ENCODE peak calls at places on chromosomes 13 and 19, in eight cellular contexts. One of them, this sample, is unnamed.

GRCh38 chr19:7865262-7865911 is 8.8 kb downstream of the PRR36 start:
- DNase-seq in iPS DF 6.9: no peak
- DNase-seq in esophagus squamous epithelium: no peak
- DNase-seq in astrocyte of the spinal cord: no peak
- DNase-seq in CD8-positive, alpha-beta memory T cell: no peak
- DNase-seq in cardiac fibroblast: no peak
- DNase-seq in fibroblast of pulmonary artery: no peak
- DNase-seq in DND-41: no peak
- DNase-seq in this sample: no peak

GRCh38 chr13:24038846-24039330 is 121.6 kb upstream of the SPATA13 start:
- DNase-seq in iPS DF 6.9: no peak
- DNase-seq in esophagus squamous epithelium: no peak
- DNase-seq in astrocyte of the spinal cord: peak; percentile 60
- DNase-seq in CD8-positive, alpha-beta memory T cell: no peak
- DNase-seq in cardiac fibroblast: peak; percentile 25
- DNase-seq in fibroblast of pulmonary artery: no peak
- DNase-seq in DND-41: no peak
- DNase-seq in this sample: no peak

GRCh38 chr19:7658219-7658686 is 10.6 kb upstream of the RETN start:
- DNase-seq in iPS DF 6.9: no peak
- DNase-seq in esophagus squamous epithelium: no peak
- DNase-seq in astrocyte of the spinal cord: no peak
- DNase-seq in CD8-positive, alpha-beta memory T cell: no peak
- DNase-seq in cardiac fibroblast: no peak
- DNase-seq in fibroblast of pulmonary artery: no peak
- DNase-seq in DND-41: peak; percentile 66
- DNase-seq in this sample: no peak

GRCh38 chr13:96817336-96817941 is 176.8 kb downstream of the OXGR1 start:
- DNase-seq in iPS DF 6.9: peak; percentile 11
- DNase-seq in esophagus squamous epithelium: no peak
- DNase-seq in astrocyte of the spinal cord: peak; percentile 40
- DNase-seq in CD8-positive, alpha-beta memory T cell: no peak
- DNase-seq in cardiac fibroblast: peak; percentile 66
- DNase-seq in fibroblast of pulmonary artery: peak; percentile 52
- DNase-seq in DND-41: no peak
- DNase-seq in this sample: no peak

GRCh38 chr13:80873589-80873988 is 532.7 kb upstream of the SPRY2 start:
- DNase-seq in iPS DF 6.9: no peak
- DNase-seq in esophagus squamous epithelium: no peak
- DNase-seq in astrocyte of the spinal cord: no peak
- DNase-seq in CD8-positive, alpha-beta memory T cell: no peak
- DNase-seq in cardiac fibroblast: peak; percentile 9
- DNase-seq in fibroblast of pulmonary artery: no peak
- DNase-seq in DND-41: peak; percentile 5
- DNase-seq in this sample: no peak

GRCh38 chr13:35597451-35597850 is 121.0 kb upstream of the MAB21L1 start:
- DNase-seq in iPS DF 6.9: no peak
- DNase-seq in esophagus squamous epithelium: no peak
- DNase-seq in astrocyte of the spinal cord: no peak
- DNase-seq in CD8-positive, alpha-beta memory T cell: no peak
- DNase-seq in cardiac fibroblast: no peak
- DNase-seq in fibroblast of pulmonary artery: no peak
- DNase-seq in DND-41: no peak
- DNase-seq in this sample: no peak

GRCh38 chr13:24264976-24265375 is 44.4 kb upstream of the C1QTNF9 start:
- DNase-seq in iPS DF 6.9: no peak
- DNase-seq in esophagus squamous epithelium: no peak
- DNase-seq in astrocyte of the spinal cord: no peak
- DNase-seq in CD8-positive, alpha-beta memory T cell: peak; percentile 73
- DNase-seq in cardiac fibroblast: no peak
- DNase-seq in fibroblast of pulmonary artery: no peak
- DNase-seq in DND-41: peak; percentile 75
- DNase-seq in this sample: no peak

GRCh38 chr19:57559008-57559403 is 657 bp downstream of the ZNF550 start:
- DNase-seq in iPS DF 6.9: no peak
- DNase-seq in esophagus squamous epithelium: no peak
- DNase-seq in astrocyte of the spinal cord: no peak
- DNase-seq in CD8-positive, alpha-beta memory T cell: no peak
- DNase-seq in cardiac fibroblast: peak; percentile 31
- DNase-seq in fibroblast of pulmonary artery: peak; percentile 17
- DNase-seq in DND-41: peak; percentile 45
- DNase-seq in this sample: no peak

DNA sequence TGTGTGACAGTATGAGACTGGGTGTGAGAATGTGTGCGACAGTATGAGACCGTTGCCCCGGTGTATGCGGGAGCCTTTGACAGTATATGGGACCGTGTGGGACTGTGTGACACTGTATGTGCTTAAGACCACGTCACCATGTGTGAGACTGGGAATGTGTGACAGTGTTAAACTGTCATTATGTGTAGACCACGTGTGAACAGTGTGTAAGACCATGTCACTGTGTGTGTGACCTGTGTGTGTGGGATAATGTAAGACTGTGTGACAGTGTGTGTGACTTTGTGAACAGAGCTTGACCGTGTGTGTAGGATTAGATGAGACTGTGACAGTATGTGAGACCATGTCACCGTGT is 549 bp downstream of the ZNF583 start:
- DNase-seq in iPS DF 6.9: no peak
- DNase-seq in esophagus squamous epithelium: no peak
- DNase-seq in astrocyte of the spinal cord: no peak
- DNase-seq in CD8-positive, alpha-beta memory T cell: peak; percentile 1
- DNase-seq in cardiac fibroblast: peak; percentile 13
- DNase-seq in fibroblast of pulmonary artery: no peak
- DNase-seq in DND-41: no peak
- DNase-seq in this sample: no peak
- H3K4me3 ChIP-seq in iPS DF 6.9: peak overlapping the region; percentile 68
- H3K4me3 ChIP-seq in esophagus squamous epithelium: peak overlapping the region; percentile 73
- H3K4me3 ChIP-seq in astrocyte of the spinal cord: peak overlapping the region; percentile 92
- H3K4me3 ChIP-seq in CD8-positive, alpha-beta memory T cell: peak overlapping the region; percentile 83
- H3K4me3 ChIP-seq in cardiac fibroblast: peak overlapping the region; percentile 78
- H3K4me3 ChIP-seq in fibroblast of pulmonary artery: peak overlapping the region; percentile 70
- H3K4me3 ChIP-seq in DND-41: peak overlapping the region; percentile 89
- H3K4me3 ChIP-seq in this sample: peak overlapping the region; percentile 90

GRCh38 chr13:31514932-31515331 is 224.4 kb upstream of the RXFP2 start:
- DNase-seq in iPS DF 6.9: no peak
- DNase-seq in esophagus squamous epithelium: no peak
- DNase-seq in astrocyte of the spinal cord: no peak
- DNase-seq in CD8-positive, alpha-beta memory T cell: no peak
- DNase-seq in cardiac fibroblast: no peak
- DNase-seq in fibroblast of pulmonary artery: no peak
- DNase-seq in DND-41: no peak
- DNase-seq in this sample: no peak
- H3K4me3 ChIP-seq in iPS DF 6.9: no peak overlapping the region
- H3K4me3 ChIP-seq in esophagus squamous epithelium: no peak overlapping the region
- H3K4me3 ChIP-seq in astrocyte of the spinal cord: no peak overlapping the region
- H3K4me3 ChIP-seq in CD8-positive, alpha-beta memory T cell: no peak overlapping the region
- H3K4me3 ChIP-seq in cardiac fibroblast: no peak overlapping the region
- H3K4me3 ChIP-seq in fibroblast of pulmonary artery: no peak overlapping the region
- H3K4me3 ChIP-seq in DND-41: no peak overlapping the region
- H3K4me3 ChIP-seq in this sample: no peak overlapping the region

GRCh38 chr19:52335768-52336116 is 301 bp upstream of the ZNF610 start:
- DNase-seq in iPS DF 6.9: no peak
- DNase-seq in esophagus squamous epithelium: no peak
- DNase-seq in astrocyte of the spinal cord: no peak
- DNase-seq in CD8-positive, alpha-beta memory T cell: no peak
- DNase-seq in cardiac fibroblast: no peak
- DNase-seq in fibroblast of pulmonary artery: no peak
- DNase-seq in DND-41: no peak
- DNase-seq in this sample: no peak
- H3K4me3 ChIP-seq in iPS DF 6.9: no peak overlapping the region
- H3K4me3 ChIP-seq in esophagus squamous epithelium: peak overlapping the region; percentile 75
- H3K4me3 ChIP-seq in astrocyte of the spinal cord: peak overlapping the region; percentile 72
- H3K4me3 ChIP-seq in CD8-positive, alpha-beta memory T cell: peak overlapping the region; percentile 86
- H3K4me3 ChIP-seq in cardiac fibroblast: peak overlapping the region; percentile 82
- H3K4me3 ChIP-seq in fibroblast of pulmonary artery: peak overlapping the region; percentile 91
- H3K4me3 ChIP-seq in DND-41: peak overlapping the region; percentile 88
- H3K4me3 ChIP-seq in this sample: peak overlapping the region; percentile 94

GRCh38 chr19:40398417-40399056 is 8.6 kb upstream of the HIPK4 start:
- DNase-seq in iPS DF 6.9: peak; percentile 82
- DNase-seq in esophagus squamous epithelium: no peak
- DNase-seq in astrocyte of the spinal cord: peak; percentile 36
- DNase-seq in CD8-positive, alpha-beta memory T cell: peak; percentile 45
- DNase-seq in cardiac fibroblast: no peak
- DNase-seq in fibroblast of pulmonary artery: no peak
- DNase-seq in DND-41: no peak
- DNase-seq in this sample: no peak

GRCh38 chr19:40397568-40397906 is 7.6 kb upstream of the HIPK4 start:
- DNase-seq in iPS DF 6.9: no peak
- DNase-seq in esophagus squamous epithelium: no peak
- DNase-seq in astrocyte of the spinal cord: no peak
- DNase-seq in CD8-positive, alpha-beta memory T cell: no peak
- DNase-seq in cardiac fibroblast: no peak
- DNase-seq in fibroblast of pulmonary artery: no peak
- DNase-seq in DND-41: no peak
- DNase-seq in this sample: no peak

GRCh38 chr19:40407714-40408600 is 5.2 kb downstream of the PRX start:
- DNase-seq in iPS DF 6.9: no peak
- DNase-seq in esophagus squamous epithelium: no peak
- DNase-seq in astrocyte of the spinal cord: no peak
- DNase-seq in CD8-positive, alpha-beta memory T cell: no peak
- DNase-seq in cardiac fibroblast: no peak
- DNase-seq in fibroblast of pulmonary artery: no peak
- DNase-seq in DND-41: no peak
- DNase-seq in this sample: no peak

GRCh38 chr19:40400521-40400920 is 10.5 kb upstream of the HIPK4 start:
- DNase-seq in iPS DF 6.9: no peak
- DNase-seq in esophagus squamous epithelium: no peak
- DNase-seq in astrocyte of the spinal cord: no peak
- DNase-seq in CD8-positive, alpha-beta memory T cell: no peak
- DNase-seq in cardiac fibroblast: no peak
- DNase-seq in fibroblast of pulmonary artery: no peak
- DNase-seq in DND-41: no peak
- DNase-seq in this sample: no peak

GRCh38 chr19:40403262-40403984 is 9.8 kb downstream of the PRX start:
- DNase-seq in iPS DF 6.9: no peak
- DNase-seq in esophagus squamous epithelium: peak; percentile 63
- DNase-seq in astrocyte of the spinal cord: peak; percentile 88
- DNase-seq in CD8-positive, alpha-beta memory T cell: peak; percentile 77
- DNase-seq in cardiac fibroblast: peak; percentile 91
- DNase-seq in fibroblast of pulmonary artery: peak; percentile 92
- DNase-seq in DND-41: peak; percentile 81
- DNase-seq in this sample: peak; percentile 64
- H3K4me3 ChIP-seq in iPS DF 6.9: peak overlapping the region; percentile 61
- H3K4me3 ChIP-seq in esophagus squamous epithelium: peak overlapping the region; percentile 62
- H3K4me3 ChIP-seq in astrocyte of the spinal cord: peak overlapping the region; percentile 53
- H3K4me3 ChIP-seq in CD8-positive, alpha-beta memory T cell: peak overlapping the region; percentile 80
- H3K4me3 ChIP-seq in cardiac fibroblast: peak overlapping the region; percentile 59
- H3K4me3 ChIP-seq in fibroblast of pulmonary artery: peak overlapping the region; percentile 60
- H3K4me3 ChIP-seq in DND-41: peak overlapping the region; percentile 58
- H3K4me3 ChIP-seq in this sample: peak overlapping the region; percentile 60

This sample was measured in skeletal muscle cell.